ENCODE peak calls at places on chromosomes 12 and 14, in six cellular contexts. W is tibial artery; M is fibroblast of the conjunctiva; C is stimulated activated CD8-positive, alpha-beta memory T cell treated with anti-CD3 and anti-CD28 coated beads, Interleukin-7, amount 100 ng/mL, for 1 hour; X is stromal cell of bone marrow; T is NCI-H1105 treated with DMSO at 0.1 percent for 48 hours. E is an unnamed sample.

GRCh38 chr12:103519632-103520031 is 23.9 kb upstream of the C12orf42 start:
- DNase-seq in C (no peak), W (no peak), M (no peak), X (no peak), T (no peak), E (no peak)

GRCh38 chr12:30965613-30965985 is 39.1 kb downstream of the TSPAN11 start:
- DNase-seq in T (no peak), C (no peak), X (no peak), W (no peak), M (no peak), E (no peak)

GRCh38 chr14:70654609-70655008 is 12.9 kb downstream of the TTC9 start:
- DNase-seq in C (no peak), M (no peak), X (no peak), W (no peak), T (no peak), E (no peak)

GRCh38 chr14:92493024-92493423 is 20.6 kb upstream of the RIN3 start:
- DNase-seq in W (no peak), T (no peak), M (no peak), C (no peak), X (no peak), E (no peak)

GRCh38 chr14:101369916-101370592 is 191.2 kb upstream of the DIO3 start:
- DNase-seq in C (no peak), T (no peak), X (no peak), M (no peak), W (no peak), E (no peak)

GRCh38 chr12:23945249-23945648 is 4.2 kb downstream of the SOX5 start:
- DNase-seq in M (no peak), X (no peak), W (no peak), T (no peak), C (no peak), E (no peak)

GRCh38 chr14:100762089-100762515 is 35.4 kb downstream of the DLK1 start:
- DNase-seq in W (no peak), C (no peak), T (no peak), X (no peak), M (peak; percentile 75), E (no peak)

GRCh38 chr12:98399532-98399931 is 115.9 kb upstream of the TMPO start:
- DNase-seq in W (no peak), X (peak; percentile 14), T (no peak), M (peak; percentile 27), C (peak; percentile 19), E (no peak)

GRCh38 chr12:105986779-105987686 is 151.7 kb downstream of the NUAK1 start:
- DNase-seq in W (no peak), C (no peak), T (no peak), X (peak; percentile 38), M (no peak), E (no peak)

E was measured in left lung.